ENCODE peak calls at places on chromosomes 1 and 21, in five cellular contexts. H is iPS DF 6.9, X is breast epithelium, S is cardiac muscle cell, K is thyroid gland. R is an unnamed sample. For H3K4me1 and H3K9me3, the result is how much of the 10 kb centered on the place peaks cover.

GRCh38 chr1:246488674-246489073 is 18.4 kb downstream of the SMYD3 start:
- DNase-seq in S (no peak), K (no peak), H (no peak), X (no peak), R (no peak)

GRCh38 chr1:182601416-182601786 is 2.8 kb downstream of the RGS16 start:
- DNase-seq in S (peak), X (peak), H (no peak), K (peak), R (peak)

GRCh38 chr1:79497193-79497773 is 490.8 kb upstream of the ADGRL4 start:
- DNase-seq in X (no peak), H (no peak), K (no peak), S (peak), R (peak)

GRCh38 chr1:46039571-46040052 is 92.8 kb downstream of the PIK3R3 start:
- DNase-seq in X (no peak), H (no peak), S (no peak), K (peak), R (no peak)

GRCh38 chr1:119141020-119141424 is 569 bp upstream of the WARS2 start:
- DNase-seq in S (no peak), H (no peak), X (peak), K (peak), R (no peak)

GRCh38 chr1:65002508-65003315 is 36.4 kb upstream of the JAK1 start:
- DNase-seq in S (peak), H (no peak), K (peak), X (peak), R (peak)

GRCh38 chr1:231478800-231479199 is 49.7 kb upstream of the TSNAX start:
- DNase-seq in K (no peak), X (no peak), S (no peak), H (no peak), R (no peak)

GRCh38 chr1:10380594-10381275 is 18.1 kb upstream of the PGD start:
- DNase-seq in H (no peak), S (no peak), X (no peak), K (peak), R (peak)

GRCh38 chr1:116431870-116432500 is 58.9 kb downstream of the ATP1A1 start:
- DNase-seq in K (no peak), H (no peak), S (no peak), X (no peak), R (no peak)

GRCh38 chr1:110069302-110070281 is 880 bp downstream of the ALX3 start:
- DNase-seq in K (no peak), S (peak), H (no peak), X (no peak), R (no peak)

GRCh38 chr1:34292472-34292871 is 115.8 kb downstream of the C1orf94 start:
- DNase-seq in X (no peak), S (no peak), K (no peak), H (no peak), R (no peak)

GRCh38 chr1:44144962-44145756 is 3.7 kb upstream of the KLF18 start:
- DNase-seq in S (no peak), H (no peak), K (no peak), X (no peak), R (no peak)

GRCh38 chr21:36087362-36088138 is 17.7 kb downstream of the CBR1 start:
- DNase-seq in H (no peak), S (no peak), X (no peak), K (no peak), R (no peak)

GRCh38 chr1:53135735-53136114 is 6.7 kb downstream of the SLC1A7 start:
- DNase-seq in S (no peak), H (no peak), X (no peak), K (no peak), R (peak)

GRCh38 chr1:16158025-16158424 is 2.2 kb upstream of the EPHA2 start:
- DNase-seq in K (no peak), S (no peak), X (no peak), H (no peak), R (no peak)

GRCh38 chr1:162854245-162854860 is 6.6 kb downstream of the CCDC190 start:
- DNase-seq in S (peak), H (peak), K (peak), X (peak), R (peak)

GRCh38 chr1:21325231-21325718 is 35.0 kb upstream of the ECE1 start:
- DNase-seq in K (peak), X (no peak), H (no peak), S (no peak), R (no peak)

GRCh38 chr21:46207920-46208571 is 20.5 kb downstream of the LSS start:
- DNase-seq in X (no peak), K (peak), S (no peak), H (no peak), R (no peak)

GRCh38 chr1:53804791-53805505 is 33.1 kb downstream of the NDC1 start:
- DNase-seq in H (no peak), X (no peak), K (no peak), S (no peak), R (peak)

GRCh38 chr1:151024540-151025146 is 11.7 kb upstream of the BNIPL start:
- DNase-seq in H (peak), X (peak), S (peak), K (peak), R (peak)

GRCh38 chr1:48080343-48081255 is 83.4 kb upstream of the TRABD2B start:
- DNase-seq in H (no peak), X (no peak), S (no peak), K (peak), R (no peak)

GRCh38 chr1:177305040-177306018 is 134.6 kb downstream of the BRINP2 start:
- DNase-seq in S (no peak), X (no peak), K (no peak), H (no peak), R (no peak)

GRCh38 chr1:7235871-7236472 is 450.7 kb downstream of the CAMTA1 start:
- DNase-seq in K (no peak), X (no peak), H (no peak), S (no peak), R (no peak)

GRCh38 chr1:14800500-14801069 is 202.1 kb downstream of the KAZN start:
- DNase-seq in S (no peak), K (no peak), H (no peak), X (no peak), R (no peak)

GRCh38 chr1:153697873-153698647 is 19.6 kb downstream of the NPR1 start:
- DNase-seq in S (no peak), K (peak), H (no peak), X (no peak), R (no peak)

GRCh38 chr21:27371688-27372331 is 404.9 kb upstream of the ADAMTS5 start:
- DNase-seq in X (no peak), H (no peak), K (no peak), S (peak), R (no peak)

GRCh38 chr1:154809436-154810413 is 60.4 kb downstream of the KCNN3 start:
- DNase-seq in K (no peak), S (no peak), H (no peak), X (no peak), R (no peak)

GRCh38 chr1:27574871-27575831 is 28.8 kb downstream of the AHDC1 start:
- DNase-seq in H (no peak), K (peak), X (peak), S (peak), R (peak)
- H3K4me1 ChIP-seq in H (under half), K (half or more), X (half or more), S (half or more), R (under half)

GRCh38 chr1:30284728-30285460 is 438.5 kb downstream of the MATN1 start:
- DNase-seq in K (no peak), S (no peak), H (no peak), X (no peak), R (peak)

GRCh38 chr1:30286984-30287839 is 436.2 kb downstream of the MATN1 start:
- DNase-seq in X (no peak), H (no peak), K (no peak), S (no peak), R (no peak)

GRCh38 chr1:30285461-30286050 is 437.8 kb downstream of the MATN1 start:
- DNase-seq in H (no peak), X (no peak), S (no peak), K (no peak), R (no peak)

GRCh38 chr1:30286241-30286983 is 437.0 kb downstream of the MATN1 start:
- DNase-seq in X (no peak), S (no peak), H (no peak), K (no peak), R (no peak)

GRCh38 chr1:30287976-30288375 is 435.4 kb downstream of the MATN1 start:
- DNase-seq in H (no peak), X (no peak), S (no peak), K (no peak), R (peak)
- H3K4me3 ChIP-seq in H (no peak), X (no peak), S (no peak), K (no peak), R (no peak)

GRCh38 chr1:228344631-228345072 is 62.0 kb downstream of the TRIM11 start:
- DNase-seq in S (no peak), K (no peak), H (no peak), X (no peak), R (no peak)

GRCh38 chr1:228342627-228343210 is 63.9 kb downstream of the TRIM11 start:
- DNase-seq in H (no peak), X (no peak), S (no peak), K (no peak), R (no peak)

GRCh38 chr1:228341450-228341813 is 65.2 kb downstream of the TRIM11 start:
- DNase-seq in H (no peak), K (no peak), S (no peak), X (no peak), R (no peak)

GRCh38 chr1:228341814-228342626 is 64.6 kb downstream of the TRIM11 start:
- DNase-seq in K (no peak), X (no peak), H (no peak), S (no peak), R (no peak)

DNA sequence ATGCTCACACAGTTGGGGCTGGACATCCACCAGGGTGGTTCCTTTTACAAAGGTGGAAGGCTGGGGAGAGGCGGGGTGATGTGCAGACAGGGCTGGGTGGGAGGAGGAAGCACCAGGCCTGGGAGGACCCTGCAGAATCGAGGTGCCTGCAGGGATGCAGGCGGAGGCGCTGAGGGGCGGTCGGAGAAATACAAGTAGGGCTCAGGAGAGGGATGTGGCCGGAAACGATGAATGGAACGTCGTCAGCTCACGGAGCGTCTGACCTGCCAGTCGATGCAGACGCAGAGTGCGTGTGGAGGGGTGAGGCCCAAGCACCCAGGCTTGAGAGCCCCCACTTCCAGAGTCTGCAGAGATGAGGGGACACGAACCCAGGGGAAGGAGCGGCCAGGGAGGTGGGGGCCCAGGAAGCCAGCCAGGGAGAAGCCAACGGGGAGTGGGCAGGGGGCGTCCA is 63.4 kb downstream of the TRIM11 start:
- DNase-seq in H (no peak), X (no peak), K (no peak), S (no peak), R (no peak)
- H3K9me3 ChIP-seq in H (under half), X (under half), K (under half), S (under half), R (under half)

GRCh38 chr1:24993871-24994270 is 63.8 kb upstream of the RUNX3 start:
- DNase-seq in K (no peak), H (no peak), X (no peak), S (no peak), R (no peak)

GRCh38 chr1:24990796-24991195 is 60.7 kb upstream of the RUNX3 start:
- DNase-seq in K (no peak), H (no peak), X (no peak), S (no peak), R (no peak)

GRCh38 chr1:24992761-24993211 is 62.7 kb upstream of the RUNX3 start:
- DNase-seq in H (no peak), K (no peak), X (no peak), S (no peak), R (no peak)

GRCh38 chr1:24991242-24992037 is 61.4 kb upstream of the RUNX3 start:
- DNase-seq in X (no peak), H (no peak), K (no peak), S (no peak), R (no peak)

DNA sequence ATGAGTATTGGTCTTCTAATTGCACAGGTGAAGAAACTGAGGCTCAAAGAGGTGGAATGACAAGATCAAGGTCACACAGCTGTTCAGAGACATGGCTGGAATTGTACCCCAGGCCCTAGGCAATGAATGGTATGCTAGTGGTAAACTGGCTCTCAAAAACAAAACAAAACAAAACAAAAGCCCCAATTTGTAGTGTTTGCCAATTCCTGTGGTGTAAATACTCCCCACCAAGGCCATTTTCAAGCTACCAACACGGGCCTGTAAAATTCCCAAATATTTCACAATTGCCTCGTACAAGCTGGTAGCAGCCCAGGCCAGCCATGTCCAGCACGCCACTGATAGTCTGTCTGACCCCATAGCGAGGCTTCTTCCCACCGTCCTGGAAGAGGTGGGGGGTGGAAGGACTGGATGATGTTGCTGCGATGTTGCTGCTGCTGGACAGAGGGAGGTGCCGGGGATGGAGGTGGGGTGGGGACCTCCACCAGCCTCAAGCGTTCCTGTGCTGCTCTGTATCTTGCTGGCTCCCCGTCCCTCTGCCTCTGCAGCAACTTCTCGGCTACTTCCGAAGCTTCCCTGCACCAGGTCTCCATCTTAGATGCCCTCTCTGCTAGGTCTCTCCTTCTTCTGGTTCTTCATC is 62.2 kb upstream of the RUNX3 start:
- DNase-seq in S (no peak), K (no peak), H (no peak), X (no peak), R (no peak)
- H3K4me1 ChIP-seq in S (under half), K (under half), H (under half), X (under half), R (under half)

R was measured in SJSA1.